ENCODE peak calls at places on chromosomes 3 and 15, in ten cellular contexts. Z is breast epithelium; I is tibial artery; N is lower lobe of right lung; S is thoracic aorta; B is transverse colon; C is GM23338; Y is CD4-positive, alpha-beta memory T cell; J is substantia nigra; K is right cardiac atrium. T is an unnamed sample.

GRCh38 chr3:67109651-67110204 is 111.6 kb downstream of the KBTBD8 start:
- DNase-seq in Z (no peak), I (no peak), N (no peak), S (no peak), B (no peak), C (peak; percentile 87), Y (no peak), J (no peak), K (no peak), T (no peak)

GRCh38 chr3:128185630-128186447 is 32.6 kb downstream of the EEFSEC start:
- DNase-seq in Z (no peak), I (no peak), N (no peak), S (no peak), B (no peak), C (no peak), Y (no peak), J (no peak), K (no peak), T (no peak)

GRCh38 chr15:45114076-45114750 is at the start of the genes DUOX2 and DUOXA2:
- DNase-seq in Z (no peak), I (no peak), N (no peak), S (no peak), B (no peak), C (peak; percentile 31), Y (no peak), J (no peak), K (peak; percentile 42), T (no peak)

GRCh38 chr3:14124223-14124614 is 451 bp downstream of the CHCHD4 start:
- DNase-seq in Z (no peak), I (peak; percentile 70), N (peak; percentile 80), S (no peak), B (peak; percentile 80), C (peak; percentile 63), Y (no peak), J (peak; percentile 65), K (peak; percentile 89), T (peak; percentile 55)

GRCh38 chr15:37059051-37059450 is 41.3 kb downstream of the MEIS2 start:
- DNase-seq in Z (no peak), I (no peak), N (no peak), S (no peak), B (no peak), C (no peak), Y (no peak), J (no peak), K (no peak), T (no peak)

GRCh38 chr15:70201376-70201775 is 103.7 kb upstream of the TLE3 start:
- DNase-seq in Z (no peak), I (no peak), N (no peak), S (no peak), B (no peak), C (no peak), Y (no peak), J (no peak), K (no peak), T (no peak)

GRCh38 chr15:94324117-94324826 is 92.9 kb downstream of the MCTP2 start:
- DNase-seq in Z (no peak), I (no peak), N (no peak), S (no peak), B (peak; percentile 68), C (peak; percentile 74), Y (peak; percentile 45), J (no peak), K (peak; percentile 37), T (peak; percentile 17)

GRCh38 chr3:15860014-15860934 is 62.5 kb upstream of the ANKRD28 start:
- DNase-seq in Z (peak; percentile 22), I (no peak), N (peak; percentile 81), S (no peak), B (peak; percentile 46), C (peak; percentile 76), Y (peak; percentile 1), J (no peak), K (peak; percentile 60), T (peak; percentile 6)

GRCh38 chr3:11899826-11900225 is 53.1 kb upstream of the TAMM41 start:
- DNase-seq in Z (no peak), I (no peak), N (no peak), S (no peak), B (no peak), C (no peak), Y (no peak), J (no peak), K (no peak), T (no peak)

GRCh38 chr3:158152186-158152585 is 42.3 kb downstream of the RSRC1 start:
- DNase-seq in Z (no peak), I (no peak), N (no peak), S (no peak), B (no peak), C (no peak), Y (no peak), J (no peak), K (no peak), T (no peak)

GRCh38 chr3:75978686-75979085 is 193.3 kb upstream of the ZNF717 start:
- DNase-seq in Z (no peak), I (no peak), N (no peak), S (no peak), B (no peak), C (no peak), Y (no peak), J (no peak), K (no peak), T (no peak)

GRCh38 chr15:70882361-70882760 is 9.9 kb downstream of the THAP10 start:
- DNase-seq in Z (no peak), I (no peak), N (no peak), S (no peak), B (no peak), C (no peak), Y (no peak), J (no peak), K (no peak), T (no peak)

GRCh38 chr15:41857316-41857715 is 18.7 kb downstream of the PLA2G4B start:
- DNase-seq in Z (no peak), I (no peak), N (no peak), S (no peak), B (no peak), C (no peak), Y (no peak), J (no peak), K (no peak), T (no peak)

GRCh38 chr15:38562278-38562677 is 2.3 kb downstream of the RASGRP1 start:
- DNase-seq in Z (no peak), I (no peak), N (no peak), S (no peak), B (no peak), C (peak; percentile 9), Y (no peak), J (no peak), K (no peak), T (no peak)

GRCh38 chr15:90060797-90061196 is 41.5 kb downstream of the IDH2 start:
- DNase-seq in Z (no peak), I (no peak), N (no peak), S (no peak), B (no peak), C (no peak), Y (no peak), J (no peak), K (no peak), T (no peak)

GRCh38 chr15:44340410-44340809 is 51.9 kb downstream of the GOLM2 start:
- DNase-seq in Z (no peak), I (no peak), N (no peak), S (no peak), B (no peak), C (peak; percentile 30), Y (no peak), J (no peak), K (no peak), T (no peak)

GRCh38 chr15:47773163-47773562 is 55.9 kb downstream of the SEMA6D start:
- DNase-seq in Z (no peak), I (no peak), N (no peak), S (no peak), B (no peak), C (no peak), Y (no peak), J (no peak), K (no peak), T (no peak)

GRCh38 chr3:41808152-41808551 is 153.8 kb downstream of the ULK4 start:
- DNase-seq in Z (no peak), I (no peak), N (no peak), S (no peak), B (no peak), C (no peak), Y (no peak), J (no peak), K (no peak), T (no peak)

GRCh38 chr3:63611382-63611781 is 41.1 kb upstream of the SNTN start:
- DNase-seq in Z (no peak), I (no peak), N (no peak), S (no peak), B (no peak), C (no peak), Y (no peak), J (no peak), K (no peak), T (no peak)

GRCh38 chr15:48532938-48533337 is 112.6 kb downstream of the FBN1 start:
- DNase-seq in Z (no peak), I (no peak), N (no peak), S (no peak), B (no peak), C (no peak), Y (no peak), J (no peak), K (no peak), T (no peak)

GRCh38 chr3:23954144-23954543 is 9.1 kb downstream of the NR1D2 start:
- DNase-seq in Z (no peak), I (no peak), N (no peak), S (no peak), B (no peak), C (no peak), Y (no peak), J (no peak), K (no peak), T (no peak)
- H3K27ac ChIP-seq in Z (no peak overlapping the region), I (peak overlapping the region; percentile 50), N (no peak overlapping the region), S (no peak overlapping the region), B (no peak overlapping the region), C (no peak overlapping the region), Y (no peak overlapping the region), J (no peak overlapping the region), K (no peak overlapping the region), T (no peak overlapping the region)

GRCh38 chr15:64851503-64851840 is 9.8 kb downstream of the PLEKHO2 start:
- DNase-seq in Z (no peak), I (peak; percentile 70), N (no peak), S (no peak), B (peak; percentile 35), C (peak; percentile 72), Y (no peak), J (no peak), K (peak; percentile 47), T (peak; percentile 49)
- H3K27ac ChIP-seq in Z (peak overlapping the region; percentile 79), I (peak overlapping the region; percentile 62), N (peak overlapping the region; percentile 64), S (peak overlapping the region; percentile 50), B (peak overlapping the region; percentile 81), C (peak overlapping the region; percentile 42), Y (no peak overlapping the region), J (no peak overlapping the region), K (peak overlapping the region; percentile 50), T (peak overlapping the region; percentile 99)

GRCh38 chr3:52393131-52393807 is 51.6 kb downstream of the SEMA3G start:
- DNase-seq in Z (no peak), I (no peak), N (peak; percentile 20), S (no peak), B (no peak), C (no peak), Y (no peak), J (no peak), K (peak; percentile 32), T (no peak)
- H3K27ac ChIP-seq in Z (no peak overlapping the region), I (no peak overlapping the region), N (no peak overlapping the region), S (no peak overlapping the region), B (no peak overlapping the region), C (no peak overlapping the region), Y (no peak overlapping the region), J (no peak overlapping the region), K (no peak overlapping the region), T (no peak overlapping the region)

GRCh38 chr3:134816623-134817022 is 21.6 kb downstream of the EPHB1 start:
- DNase-seq in Z (no peak), I (no peak), N (no peak), S (no peak), B (no peak), C (no peak), Y (no peak), J (no peak), K (no peak), T (no peak)
- H3K27ac ChIP-seq in Z (no peak overlapping the region), I (no peak overlapping the region), N (no peak overlapping the region), S (no peak overlapping the region), B (no peak overlapping the region), C (no peak overlapping the region), Y (no peak overlapping the region), J (no peak overlapping the region), K (no peak overlapping the region), T (no peak overlapping the region)